ENCODE peak calls at places on chromosomes 16 and 17, in nine cellular contexts. One of them, this sample, is unnamed. For H3K4me1, the result is how much of the 10 kb centered on the place peaks cover.

GRCh38 chr17:17704931-17705330 is 23.7 kb downstream of the RAI1 start:
- DNase-seq in cardiac muscle cell: no peak
- DNase-seq in pancreas: no peak
- DNase-seq in naive thymus-derived CD4-positive, alpha-beta T cell: no peak
- DNase-seq in gastrocnemius medialis: no peak
- DNase-seq in spleen: no peak
- DNase-seq in tibial nerve: no peak
- DNase-seq in thoracic aorta: no peak
- DNase-seq in sigmoid colon: no peak
- DNase-seq in this sample: no peak

GRCh38 chr16:14538604-14539003 is 91.5 kb downstream of the PARN start:
- DNase-seq in cardiac muscle cell: no peak
- DNase-seq in pancreas: no peak
- DNase-seq in naive thymus-derived CD4-positive, alpha-beta T cell: no peak
- DNase-seq in gastrocnemius medialis: no peak
- DNase-seq in spleen: no peak
- DNase-seq in tibial nerve: no peak
- DNase-seq in thoracic aorta: no peak
- DNase-seq in sigmoid colon: no peak
- DNase-seq in this sample: no peak

GRCh38 chr17:41049110-41049509 is 2.0 kb upstream of the KRTAP2-1 start:
- DNase-seq in cardiac muscle cell: no peak
- DNase-seq in pancreas: no peak
- DNase-seq in naive thymus-derived CD4-positive, alpha-beta T cell: no peak
- DNase-seq in gastrocnemius medialis: no peak
- DNase-seq in spleen: no peak
- DNase-seq in tibial nerve: no peak
- DNase-seq in thoracic aorta: no peak
- DNase-seq in sigmoid colon: no peak
- DNase-seq in this sample: no peak

GRCh38 chr16:77213542-77214108 is 14.4 kb downstream of the SYCE1L start:
- DNase-seq in cardiac muscle cell: peak
- DNase-seq in pancreas: peak
- DNase-seq in naive thymus-derived CD4-positive, alpha-beta T cell: no peak
- DNase-seq in gastrocnemius medialis: no peak
- DNase-seq in spleen: peak
- DNase-seq in tibial nerve: no peak
- DNase-seq in thoracic aorta: no peak
- DNase-seq in sigmoid colon: no peak
- DNase-seq in this sample: no peak

GRCh38 chr17:34601431-34601830 is 22.0 kb downstream of the TMEM132E start:
- DNase-seq in cardiac muscle cell: no peak
- DNase-seq in pancreas: no peak
- DNase-seq in naive thymus-derived CD4-positive, alpha-beta T cell: no peak
- DNase-seq in gastrocnemius medialis: no peak
- DNase-seq in spleen: no peak
- DNase-seq in tibial nerve: no peak
- DNase-seq in thoracic aorta: no peak
- DNase-seq in sigmoid colon: no peak
- DNase-seq in this sample: no peak

GRCh38 chr16:18984425-18985005 is 781 bp downstream of the TMC7 start:
- DNase-seq in cardiac muscle cell: no peak
- DNase-seq in pancreas: no peak
- DNase-seq in naive thymus-derived CD4-positive, alpha-beta T cell: no peak
- DNase-seq in gastrocnemius medialis: no peak
- DNase-seq in spleen: peak
- DNase-seq in tibial nerve: no peak
- DNase-seq in thoracic aorta: no peak
- DNase-seq in sigmoid colon: no peak
- DNase-seq in this sample: no peak

GRCh38 chr17:14737984-14738651 is 437.2 kb downstream of the HS3ST3B1 start:
- DNase-seq in cardiac muscle cell: peak
- DNase-seq in pancreas: peak
- DNase-seq in naive thymus-derived CD4-positive, alpha-beta T cell: no peak
- DNase-seq in gastrocnemius medialis: peak
- DNase-seq in spleen: peak
- DNase-seq in tibial nerve: peak
- DNase-seq in thoracic aorta: peak
- DNase-seq in sigmoid colon: peak
- DNase-seq in this sample: no peak

GRCh38 chr16:88964636-88965035 is 12.4 kb downstream of the CBFA2T3 start:
- DNase-seq in cardiac muscle cell: no peak
- DNase-seq in pancreas: no peak
- DNase-seq in naive thymus-derived CD4-positive, alpha-beta T cell: no peak
- DNase-seq in gastrocnemius medialis: no peak
- DNase-seq in spleen: no peak
- DNase-seq in tibial nerve: no peak
- DNase-seq in thoracic aorta: no peak
- DNase-seq in sigmoid colon: no peak
- DNase-seq in this sample: no peak

GRCh38 chr16:71296584-71297133 is 7.5 kb upstream of the CMTR2 start:
- DNase-seq in cardiac muscle cell: no peak
- DNase-seq in pancreas: no peak
- DNase-seq in naive thymus-derived CD4-positive, alpha-beta T cell: no peak
- DNase-seq in gastrocnemius medialis: no peak
- DNase-seq in spleen: no peak
- DNase-seq in tibial nerve: no peak
- DNase-seq in thoracic aorta: no peak
- DNase-seq in sigmoid colon: no peak
- DNase-seq in this sample: no peak

GRCh38 chr17:14672830-14673229 is 371.9 kb downstream of the HS3ST3B1 start:
- DNase-seq in cardiac muscle cell: peak
- DNase-seq in pancreas: no peak
- DNase-seq in naive thymus-derived CD4-positive, alpha-beta T cell: no peak
- DNase-seq in gastrocnemius medialis: no peak
- DNase-seq in spleen: no peak
- DNase-seq in tibial nerve: no peak
- DNase-seq in thoracic aorta: no peak
- DNase-seq in sigmoid colon: no peak
- DNase-seq in this sample: no peak

GRCh38 chr17:4584125-4584834 is at the start of gene SMTNL2:
- DNase-seq in cardiac muscle cell: peak
- DNase-seq in pancreas: no peak
- DNase-seq in naive thymus-derived CD4-positive, alpha-beta T cell: no peak
- DNase-seq in gastrocnemius medialis: peak
- DNase-seq in spleen: peak
- DNase-seq in tibial nerve: no peak
- DNase-seq in thoracic aorta: no peak
- DNase-seq in sigmoid colon: peak
- DNase-seq in this sample: no peak

GRCh38 chr16:87201052-87201451 is 116.1 kb downstream of the C16orf95 start:
- DNase-seq in cardiac muscle cell: peak
- DNase-seq in pancreas: no peak
- DNase-seq in naive thymus-derived CD4-positive, alpha-beta T cell: no peak
- DNase-seq in gastrocnemius medialis: no peak
- DNase-seq in spleen: no peak
- DNase-seq in tibial nerve: peak
- DNase-seq in thoracic aorta: peak
- DNase-seq in sigmoid colon: peak
- DNase-seq in this sample: no peak

GRCh38 chr16:56257260-56257659 is 66.0 kb downstream of the GNAO1 start:
- DNase-seq in cardiac muscle cell: no peak
- DNase-seq in pancreas: peak
- DNase-seq in naive thymus-derived CD4-positive, alpha-beta T cell: no peak
- DNase-seq in gastrocnemius medialis: no peak
- DNase-seq in spleen: no peak
- DNase-seq in tibial nerve: peak
- DNase-seq in thoracic aorta: no peak
- DNase-seq in sigmoid colon: peak
- DNase-seq in this sample: no peak

GRCh38 chr17:77364381-77364911 is 223.7 kb downstream of the SEC14L1 start:
- DNase-seq in cardiac muscle cell: no peak
- DNase-seq in pancreas: no peak
- DNase-seq in naive thymus-derived CD4-positive, alpha-beta T cell: no peak
- DNase-seq in gastrocnemius medialis: no peak
- DNase-seq in spleen: peak
- DNase-seq in tibial nerve: no peak
- DNase-seq in thoracic aorta: no peak
- DNase-seq in sigmoid colon: peak
- DNase-seq in this sample: no peak

GRCh38 chr17:50507871-50508572 is at the start of gene MYCBPAP:
- DNase-seq in cardiac muscle cell: peak
- DNase-seq in pancreas: peak
- DNase-seq in naive thymus-derived CD4-positive, alpha-beta T cell: peak
- DNase-seq in gastrocnemius medialis: peak
- DNase-seq in spleen: peak
- DNase-seq in tibial nerve: peak
- DNase-seq in thoracic aorta: peak
- DNase-seq in sigmoid colon: peak
- DNase-seq in this sample: peak

GRCh38 chr17:76967762-76968161 is 99.6 kb downstream of the MGAT5B start:
- DNase-seq in cardiac muscle cell: no peak
- DNase-seq in pancreas: no peak
- DNase-seq in naive thymus-derived CD4-positive, alpha-beta T cell: no peak
- DNase-seq in gastrocnemius medialis: no peak
- DNase-seq in spleen: no peak
- DNase-seq in tibial nerve: no peak
- DNase-seq in thoracic aorta: no peak
- DNase-seq in sigmoid colon: no peak
- DNase-seq in this sample: no peak

GRCh38 chr17:11637796-11638195 is 39.5 kb downstream of the DNAH9 start:
- DNase-seq in cardiac muscle cell: no peak
- DNase-seq in pancreas: no peak
- DNase-seq in naive thymus-derived CD4-positive, alpha-beta T cell: no peak
- DNase-seq in gastrocnemius medialis: no peak
- DNase-seq in spleen: no peak
- DNase-seq in tibial nerve: no peak
- DNase-seq in thoracic aorta: no peak
- DNase-seq in sigmoid colon: no peak
- DNase-seq in this sample: no peak

GRCh38 chr16:70574595-70575271 is 51.1 kb downstream of the SF3B3 start:
- DNase-seq in cardiac muscle cell: no peak
- DNase-seq in pancreas: no peak
- DNase-seq in naive thymus-derived CD4-positive, alpha-beta T cell: no peak
- DNase-seq in gastrocnemius medialis: no peak
- DNase-seq in spleen: no peak
- DNase-seq in tibial nerve: no peak
- DNase-seq in thoracic aorta: no peak
- DNase-seq in sigmoid colon: no peak
- DNase-seq in this sample: no peak

GRCh38 chr16:84308120-84308519 is 13.4 kb downstream of the WFDC1 start:
- DNase-seq in cardiac muscle cell: peak
- DNase-seq in pancreas: no peak
- DNase-seq in naive thymus-derived CD4-positive, alpha-beta T cell: no peak
- DNase-seq in gastrocnemius medialis: no peak
- DNase-seq in spleen: peak
- DNase-seq in tibial nerve: no peak
- DNase-seq in thoracic aorta: no peak
- DNase-seq in sigmoid colon: peak
- DNase-seq in this sample: no peak

GRCh38 chr16:86252596-86252995 is 257.7 kb upstream of the FOXF1 start:
- DNase-seq in cardiac muscle cell: peak
- DNase-seq in pancreas: no peak
- DNase-seq in naive thymus-derived CD4-positive, alpha-beta T cell: no peak
- DNase-seq in gastrocnemius medialis: no peak
- DNase-seq in spleen: peak
- DNase-seq in tibial nerve: no peak
- DNase-seq in thoracic aorta: no peak
- DNase-seq in sigmoid colon: no peak
- DNase-seq in this sample: no peak

GRCh38 chr17:49121696-49122292 is 10.8 kb upstream of the B4GALNT2 start:
- DNase-seq in cardiac muscle cell: no peak
- DNase-seq in pancreas: no peak
- DNase-seq in naive thymus-derived CD4-positive, alpha-beta T cell: no peak
- DNase-seq in gastrocnemius medialis: no peak
- DNase-seq in spleen: no peak
- DNase-seq in tibial nerve: no peak
- DNase-seq in thoracic aorta: no peak
- DNase-seq in sigmoid colon: no peak
- DNase-seq in this sample: no peak

DNA sequence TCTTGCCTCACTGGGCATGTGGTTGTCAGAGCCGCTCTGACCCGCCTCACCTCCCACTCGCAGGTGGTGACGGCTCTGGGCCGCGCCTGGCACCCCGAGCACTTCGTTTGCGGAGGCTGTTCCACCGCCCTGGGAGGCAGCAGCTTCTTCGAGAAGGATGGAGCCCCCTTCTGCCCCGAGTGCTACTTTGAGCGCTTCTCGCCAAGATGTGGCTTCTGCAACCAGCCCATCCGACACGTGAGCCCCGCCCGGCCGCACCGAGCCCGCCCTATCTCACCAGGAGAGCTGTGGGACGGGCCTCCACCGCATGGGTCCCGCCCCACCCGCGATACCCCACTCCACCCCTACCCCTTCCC is 4.0 kb downstream of the TGFB1I1 start:
- DNase-seq in cardiac muscle cell: no peak
- DNase-seq in pancreas: no peak
- DNase-seq in naive thymus-derived CD4-positive, alpha-beta T cell: no peak
- DNase-seq in gastrocnemius medialis: no peak
- DNase-seq in spleen: peak
- DNase-seq in tibial nerve: no peak
- DNase-seq in thoracic aorta: no peak
- DNase-seq in sigmoid colon: no peak
- DNase-seq in this sample: no peak
- H3K4me3 ChIP-seq in cardiac muscle cell: no peak
- H3K4me3 ChIP-seq in pancreas: no peak
- H3K4me3 ChIP-seq in naive thymus-derived CD4-positive, alpha-beta T cell: peak
- H3K4me3 ChIP-seq in gastrocnemius medialis: no peak
- H3K4me3 ChIP-seq in spleen: no peak
- H3K4me3 ChIP-seq in tibial nerve: peak
- H3K4me3 ChIP-seq in thoracic aorta: peak
- H3K4me3 ChIP-seq in sigmoid colon: no peak
- H3K4me3 ChIP-seq in this sample: no peak

GRCh38 chr16:75761111-75761510 is 34.8 kb upstream of the CPHXL start:
- DNase-seq in cardiac muscle cell: peak
- DNase-seq in pancreas: no peak
- DNase-seq in naive thymus-derived CD4-positive, alpha-beta T cell: no peak
- DNase-seq in gastrocnemius medialis: no peak
- DNase-seq in spleen: no peak
- DNase-seq in tibial nerve: no peak
- DNase-seq in thoracic aorta: no peak
- DNase-seq in sigmoid colon: no peak
- DNase-seq in this sample: peak
- H3K27ac ChIP-seq in cardiac muscle cell: no peak
- H3K27ac ChIP-seq in pancreas: no peak
- H3K27ac ChIP-seq in naive thymus-derived CD4-positive, alpha-beta T cell: no peak
- H3K27ac ChIP-seq in gastrocnemius medialis: no peak
- H3K27ac ChIP-seq in spleen: peak
- H3K27ac ChIP-seq in tibial nerve: no peak
- H3K27ac ChIP-seq in thoracic aorta: no peak
- H3K27ac ChIP-seq in sigmoid colon: no peak
- H3K27ac ChIP-seq in this sample: no peak

GRCh38 chr17:75680431-75680830 is 13.3 kb downstream of the SAP30BP start:
- DNase-seq in cardiac muscle cell: no peak
- DNase-seq in pancreas: no peak
- DNase-seq in naive thymus-derived CD4-positive, alpha-beta T cell: no peak
- DNase-seq in gastrocnemius medialis: no peak
- DNase-seq in spleen: peak
- DNase-seq in tibial nerve: no peak
- DNase-seq in thoracic aorta: no peak
- DNase-seq in sigmoid colon: no peak
- DNase-seq in this sample: no peak
- H3K4me1 ChIP-seq in cardiac muscle cell: under half
- H3K4me1 ChIP-seq in pancreas: under half
- H3K4me1 ChIP-seq in naive thymus-derived CD4-positive, alpha-beta T cell: under half
- H3K4me1 ChIP-seq in gastrocnemius medialis: under half
- H3K4me1 ChIP-seq in spleen: half or more
- H3K4me1 ChIP-seq in tibial nerve: half or more
- H3K4me1 ChIP-seq in thoracic aorta: under half
- H3K4me1 ChIP-seq in sigmoid colon: under half
- H3K4me1 ChIP-seq in this sample: under half

GRCh38 chr17:2171725-2172446 is 117.0 kb downstream of the HIC1 start:
- DNase-seq in cardiac muscle cell: peak
- DNase-seq in pancreas: peak
- DNase-seq in naive thymus-derived CD4-positive, alpha-beta T cell: no peak
- DNase-seq in gastrocnemius medialis: peak
- DNase-seq in spleen: no peak
- DNase-seq in tibial nerve: no peak
- DNase-seq in thoracic aorta: peak
- DNase-seq in sigmoid colon: peak
- DNase-seq in this sample: no peak
- H3K4me3 ChIP-seq in cardiac muscle cell: no peak
- H3K4me3 ChIP-seq in pancreas: no peak
- H3K4me3 ChIP-seq in naive thymus-derived CD4-positive, alpha-beta T cell: no peak
- H3K4me3 ChIP-seq in gastrocnemius medialis: peak
- H3K4me3 ChIP-seq in spleen: no peak
- H3K4me3 ChIP-seq in tibial nerve: no peak
- H3K4me3 ChIP-seq in thoracic aorta: peak
- H3K4me3 ChIP-seq in sigmoid colon: no peak
- H3K4me3 ChIP-seq in this sample: no peak